ENCODE peak calls at places on chromosomes 6 and 20, in five cellular contexts. G is endothelial cell of umbilical vein, O is ELF-1, M is foreskin fibroblast, X is AG04450. U is an unnamed sample.

GRCh38 chr20:40675599-40676221 is 13.3 kb downstream of the MAFB start:
- DNase-seq in O (no peak), G (no peak), M (no peak), X (no peak), U (no peak)

GRCh38 chr6:100565439-100566104 is 100.9 kb upstream of the SIM1 start:
- DNase-seq in O (no peak), G (no peak), M (no peak), X (no peak), U (no peak)

GRCh38 chr6:143052282-143052681 is 8.4 kb upstream of the AIG1 start:
- DNase-seq in G (no peak), O (no peak), X (no peak), M (no peak), U (no peak)

GRCh38 chr6:12203001-12203400 is 87.2 kb upstream of the EDN1 start:
- DNase-seq in X (no peak), M (no peak), O (peak), G (peak), U (no peak)

GRCh38 chr6:140436023-140436811 is 1061.8 kb upstream of the CITED2 start:
- DNase-seq in O (peak), G (no peak), M (peak), X (peak), U (no peak)

GRCh38 chr6:71478834-71479541 is 190.4 kb downstream of the OGFRL1 start:
- DNase-seq in X (peak), O (peak), G (peak), M (peak), U (peak)

GRCh38 chr6:168049681-168050224 is 29.3 kb downstream of the FRMD1 start:
- DNase-seq in G (no peak), O (no peak), M (no peak), X (no peak), U (no peak)

GRCh38 chr20:31740208-31740607 is 1.1 kb downstream of the TPX2 start:
- DNase-seq in O (no peak), G (peak), M (peak), X (no peak), U (no peak)

GRCh38 chr20:3980260-3981131 is 34.9 kb downstream of the RNF24 start:
- DNase-seq in X (peak), G (peak), M (peak), O (peak), U (no peak)

GRCh38 chr20:60102665-60103210 is 144.5 kb downstream of the CDH26 start:
- DNase-seq in M (no peak), G (no peak), O (peak), X (no peak), U (peak)

GRCh38 chr6:32092760-32093497 is 16.2 kb downstream of the TNXB start:
- DNase-seq in G (no peak), M (peak), O (no peak), X (peak), U (no peak)

GRCh38 chr20:35329435-35330139 is 37.4 kb upstream of the FAM83C start:
- DNase-seq in G (no peak), O (peak), X (no peak), M (peak), U (no peak)

GRCh38 chr6:134173007-134173690 is 120.7 kb upstream of the SLC2A12 start:
- DNase-seq in G (no peak), O (no peak), M (peak), X (no peak), U (no peak)

GRCh38 chr20:3209946-3210317 is 634 bp downstream of the ITPA start:
- DNase-seq in G (peak), X (no peak), O (no peak), M (peak), U (no peak)

GRCh38 chr6:11815231-11815630 is 36.6 kb upstream of the ADTRP start:
- DNase-seq in X (peak), G (no peak), M (peak), O (no peak), U (no peak)

GRCh38 chr20:5353624-5354496 is 37.1 kb upstream of the PROKR2 start:
- DNase-seq in G (peak), M (peak), O (no peak), X (no peak), U (peak)

GRCh38 chr6:161870236-161870901 is 596.5 kb upstream of the AGPAT4 start:
- DNase-seq in X (no peak), G (no peak), O (no peak), M (no peak), U (no peak)

GRCh38 chr6:46305833-46306232 is 135.1 kb upstream of the ENPP5 start:
- DNase-seq in X (no peak), O (no peak), G (no peak), M (no peak), U (no peak)

GRCh38 chr6:163180874-163181541 is 233.5 kb upstream of the QKI start:
- DNase-seq in M (peak), O (peak), X (no peak), G (peak), U (no peak)

GRCh38 chr6:44084231-44085014 is 42.8 kb downstream of the MRPL14 start:
- DNase-seq in X (no peak), O (peak), G (no peak), M (peak), U (no peak)

GRCh38 chr20:32439132-32439829 is 81.2 kb downstream of the ASXL1 start:
- DNase-seq in X (peak), M (peak), G (no peak), O (peak), U (no peak)

GRCh38 chr20:53918949-53919361 is 151.4 kb downstream of the BCAS1 start:
- DNase-seq in X (no peak), G (no peak), O (peak), M (no peak), U (no peak)

GRCh38 chr6:165636415-165637048 is 26.5 kb downstream of the PDE10A start:
- DNase-seq in O (no peak), G (peak), M (no peak), X (no peak), U (no peak)

GRCh38 chr6:26501482-26501986 is 1.4 kb downstream of the BTN1A1 start:
- DNase-seq in G (peak), O (peak), M (peak), X (no peak), U (no peak)

GRCh38 chr20:58603656-58604184 is 47.4 kb upstream of the STX16 start:
- DNase-seq in M (peak), X (peak), O (no peak), G (no peak), U (no peak)

GRCh38 chr6:91082311-91082803 is 495.5 kb upstream of the MAP3K7 start:
- DNase-seq in G (no peak), X (no peak), M (peak), O (peak), U (no peak)

GRCh38 chr6:3195695-3196497 is 31.6 kb downstream of the TUBB2B start:
- DNase-seq in X (no peak), M (no peak), O (peak), G (no peak), U (no peak)

U was measured in HFF-Myc.